ENCODE peak calls at places on chromosome 11, in nine cellular contexts. R is ovary, O is fibroblast of pulmonary artery, Z is cardiac fibroblast, C is dorsolateral prefrontal cortex, D is cardiac muscle cell, W is astrocyte of the spinal cord, L is AG04450, K is HCT116. G is an unnamed sample.

GRCh38 chr11:40202569-40202968 is 1256.9 kb downstream of the LRRC4C start:
- DNase-seq in R (no peak), O (no peak), Z (no peak), C (no peak), D (no peak), W (no peak), L (no peak), K (no peak), G (no peak)

GRCh38 chr11:19595840-19596751 is 116.5 kb upstream of the NAV2 start:
- DNase-seq in R (no peak), O (peak; percentile 86), Z (peak; percentile 81), C (no peak), D (no peak), W (peak; percentile 92), L (peak; percentile 55), K (no peak), G (peak; percentile 91)

GRCh38 chr11:109789911-109790310 is 303.3 kb upstream of the ZC3H12C start:
- DNase-seq in R (no peak), O (peak; percentile 8), Z (no peak), C (no peak), D (no peak), W (no peak), L (no peak), K (no peak), G (peak; percentile 83)

GRCh38 chr11:117179048-117179999 is 781 bp downstream of the SIDT2 start:
- DNase-seq in R (peak; percentile 63), O (peak; percentile 52), Z (peak; percentile 62), C (no peak), D (peak; percentile 63), W (peak; percentile 49), L (no peak), K (no peak), G (peak; percentile 57)

GRCh38 chr11:120135838-120136237 is 2.1 kb downstream of the TRIM29 start:
- DNase-seq in R (no peak), O (no peak), Z (no peak), C (peak; percentile 11), D (no peak), W (no peak), L (no peak), K (no peak), G (no peak)

GRCh38 chr11:134454146-134454690 is 42.2 kb upstream of the B3GAT1 start:
- DNase-seq in R (no peak), O (no peak), Z (no peak), C (no peak), D (no peak), W (no peak), L (no peak), K (no peak), G (no peak)

GRCh38 chr11:86515297-86516094 is 140.8 kb downstream of the CCDC81 start:
- DNase-seq in R (no peak), O (peak; percentile 76), Z (peak; percentile 76), C (no peak), D (no peak), W (peak; percentile 90), L (peak; percentile 55), K (no peak), G (peak; percentile 86)

GRCh38 chr11:33724644-33725035 is 11.6 kb downstream of the CD59 start:
- DNase-seq in R (no peak), O (peak; percentile 91), Z (peak; percentile 95), C (no peak), D (no peak), W (no peak), L (no peak), K (no peak), G (peak; percentile 70)

DNA sequence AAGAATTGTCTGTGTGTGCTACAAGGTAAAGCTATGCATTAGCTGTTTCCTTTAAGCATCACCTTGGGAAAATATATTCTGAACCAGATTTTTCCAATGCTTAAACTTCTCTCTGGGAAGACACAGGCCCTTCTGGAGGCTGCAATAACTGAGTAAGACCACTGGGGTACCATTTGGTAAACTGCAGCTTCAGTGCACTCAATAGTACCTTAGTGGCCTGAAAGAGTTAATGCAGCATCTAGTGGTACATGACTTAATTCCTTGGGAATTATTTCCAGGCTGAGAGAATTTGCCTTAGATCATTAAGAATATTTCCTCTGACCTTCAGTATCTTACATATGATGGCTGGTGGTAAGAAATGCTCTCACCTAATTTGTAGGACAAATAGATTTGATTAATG is 727.4 kb downstream of the DLG2 start:
- DNase-seq in R (no peak), O (no peak), Z (no peak), C (no peak), D (no peak), W (peak; percentile 7), L (no peak), K (peak; percentile 24), G (no peak)
- TF ChIP-seq CTCF in R (no peak), O (no peak), Z (peak; percentile 25), C (no peak), D (no peak), W (peak; percentile 32), L (peak; percentile 49), K (no peak), G (no peak)

GRCh38 chr11:13965337-13965736 is 2.8 kb downstream of the SPON1 start:
- DNase-seq in R (no peak), O (no peak), Z (no peak), C (no peak), D (peak; percentile 28), W (no peak), L (no peak), K (no peak), G (no peak)
- H3K4me3 ChIP-seq in R (no peak overlapping the region), O (no peak overlapping the region), Z (no peak overlapping the region), C (no peak overlapping the region), D (no peak overlapping the region), W (no peak overlapping the region), L (no peak overlapping the region), K (no peak overlapping the region), G (no peak overlapping the region)

DNA sequence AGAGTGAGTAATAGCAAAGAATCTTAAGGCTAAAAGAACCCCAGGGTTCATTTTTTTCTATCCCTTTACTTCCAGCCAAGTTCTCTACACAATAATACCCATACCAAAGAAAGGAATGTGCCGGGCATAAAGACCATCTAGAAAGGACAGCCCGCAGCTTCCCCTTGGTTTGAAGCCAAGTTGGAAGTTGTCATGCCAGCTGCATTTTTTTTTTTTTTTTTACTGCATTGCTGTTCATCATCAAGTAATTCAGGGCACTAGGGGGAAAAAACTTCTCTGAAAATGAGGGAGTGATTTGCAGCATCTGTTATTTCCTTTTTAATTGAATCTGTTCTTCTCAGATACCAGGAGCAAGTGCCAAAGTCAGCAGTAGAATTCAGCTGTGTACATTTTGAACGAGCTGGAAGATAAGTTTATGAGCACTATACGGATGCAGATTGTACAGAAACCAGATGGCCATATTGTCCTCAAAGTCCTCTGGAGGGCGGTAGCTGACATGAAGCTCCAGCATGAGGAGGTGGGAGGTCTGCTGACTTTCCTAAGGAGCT is 56.4 kb downstream of the UBASH3B start:
- DNase-seq in R (no peak), O (peak; percentile 57), Z (peak; percentile 68), C (no peak), D (peak; percentile 50), W (peak; percentile 75), L (no peak), K (no peak), G (peak; percentile 66)
- TF ChIP-seq CTCF in R (no peak), O (peak; percentile 36), Z (peak; percentile 21), C (no peak), D (peak; percentile 18), W (peak; percentile 41), L (peak; percentile 21), K (no peak), G (peak; percentile 33)

GRCh38 chr11:70766901-70767300 is 368.6 kb downstream of the CTTN start:
- DNase-seq in R (no peak), O (no peak), Z (no peak), C (no peak), D (no peak), W (no peak), L (no peak), K (no peak), G (no peak)
- H3K4me3 ChIP-seq in R (no peak overlapping the region), O (no peak overlapping the region), Z (no peak overlapping the region), C (no peak overlapping the region), D (no peak overlapping the region), W (no peak overlapping the region), L (no peak overlapping the region), K (no peak overlapping the region), G (no peak overlapping the region)

GRCh38 chr11:116077092-116077491 is 572.9 kb upstream of the CADM1 start:
- DNase-seq in R (no peak), O (no peak), Z (no peak), C (no peak), D (no peak), W (no peak), L (no peak), K (no peak), G (no peak)

GRCh38 chr11:116079580-116079979 is 575.4 kb upstream of the CADM1 start:
- DNase-seq in R (no peak), O (no peak), Z (no peak), C (no peak), D (no peak), W (no peak), L (no peak), K (no peak), G (no peak)

GRCh38 chr11:116082256-116082655 is 578.0 kb upstream of the CADM1 start:
- DNase-seq in R (no peak), O (no peak), Z (no peak), C (no peak), D (no peak), W (no peak), L (no peak), K (no peak), G (no peak)

GRCh38 chr11:116073854-116074837 is 569.9 kb upstream of the CADM1 start:
- DNase-seq in R (no peak), O (no peak), Z (no peak), C (peak; percentile 75), D (peak; percentile 80), W (peak; percentile 5), L (no peak), K (no peak), G (no peak)

GRCh38 chr11:116078101-116078561 is 573.9 kb upstream of the CADM1 start:
- DNase-seq in R (no peak), O (no peak), Z (no peak), C (no peak), D (peak; percentile 67), W (no peak), L (no peak), K (no peak), G (no peak)
- TF ChIP-seq CTCF in R (no peak), O (no peak), Z (no peak), C (no peak), D (peak; percentile 27), W (peak; percentile 40), L (peak; percentile 57), K (no peak), G (peak; percentile 15)